ENCODE peak calls at places on chromosomes 1 and 21, in four cellular contexts. J is DMS53, P is non-pigmented ciliary epithelial cell, X is NCI-H1694 treated with DMSO at 0.1 percent for 48 hours. F is an unnamed sample.
A peak's percentile ranks its signal among the peaks of the same experiment; 100 is the strongest.

GRCh38 chr1:203992440-203992839 is 80.5 kb upstream of the SOX13 start:
- DNase-seq in J (no peak), P (no peak), X (no peak), F (peak; percentile 55)

GRCh38 chr1:204151562-204152309 is at the start of gene ETNK2:
- DNase-seq in J (peak; percentile 87), P (no peak), X (peak; percentile 15), F (peak; percentile 72)

GRCh38 chr1:219837274-219837993 is 90.9 kb downstream of the SLC30A10 start:
- DNase-seq in J (peak; percentile 84), P (peak; percentile 22), X (peak; percentile 61), F (peak; percentile 91)

GRCh38 chr1:181083842-181084605 is 4.5 kb upstream of the IER5 start:
- DNase-seq in J (peak; percentile 91), P (no peak), X (peak; percentile 62), F (peak; percentile 48)

GRCh38 chr1:86470859-86471258 is 2.1 kb downstream of the CLCA1 start:
- DNase-seq in J (no peak), P (no peak), X (no peak), F (no peak)

GRCh38 chr1:227890451-227891222 is 57.1 kb downstream of the WNT9A start:
- DNase-seq in J (no peak), P (no peak), X (no peak), F (no peak)

GRCh38 chr1:83619497-83619896 is 379.4 kb downstream of the TTLL7 start:
- DNase-seq in J (no peak), P (no peak), X (no peak), F (no peak)

GRCh38 chr1:201610806-201611205 is 71.9 kb downstream of the NAV1 start:
- DNase-seq in J (no peak), P (no peak), X (no peak), F (no peak)

GRCh38 chr1:158181577-158181922 is 855 bp downstream of the CD1D start:
- DNase-seq in J (peak; percentile 33), P (no peak), X (no peak), F (no peak)

GRCh38 chr1:36084502-36085115 is 715 bp downstream of the TEKT2 start:
- DNase-seq in J (peak; percentile 71), P (no peak), X (no peak), F (no peak)

GRCh38 chr1:92848201-92848600 is 16.4 kb downstream of the RPL5 start:
- DNase-seq in J (no peak), P (no peak), X (no peak), F (no peak)

GRCh38 chr1:221350091-221350490 is 391.8 kb downstream of the DUSP10 start:
- DNase-seq in J (no peak), P (no peak), X (no peak), F (no peak)

GRCh38 chr1:214123061-214123784 is 135.4 kb downstream of the PROX1 start:
- DNase-seq in J (peak; percentile 95), P (peak; percentile 18), X (peak; percentile 84), F (peak; percentile 86)

GRCh38 chr1:55337801-55338447 is 122.8 kb upstream of the USP24 start:
- DNase-seq in J (peak; percentile 94), P (no peak), X (peak; percentile 52), F (peak; percentile 72)

GRCh38 chr1:53129891-53130597 is 12.4 kb downstream of the SLC1A7 start:
- DNase-seq in J (no peak), P (no peak), X (no peak), F (no peak)

GRCh38 chr21:32257952-32258785 is 20.7 kb downstream of the MIS18A start:
- DNase-seq in J (peak; percentile 84), P (peak; percentile 55), X (peak; percentile 94), F (peak; percentile 89)

GRCh38 chr21:24896735-24897124 is 710.6 kb downstream of the MRPL39 start:
- DNase-seq in J (no peak), P (no peak), X (no peak), F (no peak)